ENCODE peak calls at places on chromosomes 3 and 15, in five cellular contexts. C is CD4-positive, alpha-beta T cell; Z is astrocyte of the hippocampus; M is DND-41; X is AG04450. A is an unnamed sample.
A peak's percentile ranks its signal among the peaks of the same experiment; 100 is the strongest.

GRCh38 chr3:134039161-134039862 is 9.6 kb upstream of the SLCO2A1 start:
- DNase-seq in C (no peak), M (no peak), X (no peak), Z (no peak), A (no peak)

GRCh38 chr3:179713643-179714090 is 60.8 kb downstream of the USP13 start:
- DNase-seq in C (no peak), M (no peak), X (peak; percentile 77), Z (peak; percentile 80), A (no peak)

GRCh38 chr3:46868301-46868700 is 5.1 kb upstream of the MYL3 start:
- DNase-seq in C (no peak), X (no peak), M (no peak), Z (no peak), A (no peak)

GRCh38 chr3:134074790-134075567 is 45.3 kb upstream of the SLCO2A1 start:
- DNase-seq in Z (no peak), M (no peak), X (no peak), C (no peak), A (no peak)

GRCh38 chr3:194265505-194265892 is 85.6 kb downstream of the CPN2 start:
- DNase-seq in Z (peak; percentile 95), C (no peak), X (peak; percentile 81), M (no peak), A (no peak)

GRCh38 chr15:101623367-101624304 is 28.5 kb downstream of the TM2D3 start:
- DNase-seq in M (no peak), C (no peak), Z (no peak), X (no peak), A (no peak)

GRCh38 chr3:65751123-65751700 is 287.5 kb downstream of the MAGI1 start:
- DNase-seq in M (peak; percentile 18), X (no peak), Z (peak; percentile 62), C (no peak), A (no peak)

GRCh38 chr3:168269019-168269418 is 173.3 kb upstream of the GOLIM4 start:
- DNase-seq in C (no peak), M (no peak), Z (no peak), X (no peak), A (no peak)

GRCh38 chr3:116265976-116266584 is 179.2 kb downstream of the LSAMP start:
- DNase-seq in C (no peak), M (no peak), X (no peak), Z (no peak), A (no peak)

GRCh38 chr3:50156549-50156948 is 1.4 kb downstream of the SEMA3F start:
- DNase-seq in Z (no peak), M (no peak), X (no peak), C (no peak), A (no peak)

GRCh38 chr15:39747326-39747725 is 35.3 kb downstream of the FSIP1 start:
- DNase-seq in M (no peak), C (no peak), Z (peak; percentile 63), X (no peak), A (no peak)

GRCh38 chr3:140505876-140506275 is 172.0 kb upstream of the TRIM42 start:
- DNase-seq in X (no peak), Z (no peak), M (no peak), C (no peak), A (no peak)

GRCh38 chr15:56582785-56583184 is 117.8 kb upstream of the MNS1 start:
- DNase-seq in X (no peak), C (no peak), Z (no peak), M (no peak), A (no peak)

GRCh38 chr3:173774275-173774674 is 376.7 kb downstream of the NLGN1 start:
- DNase-seq in X (no peak), Z (no peak), C (no peak), M (no peak), A (no peak)

GRCh38 chr3:125039897-125040175 is 16.0 kb downstream of the HEG1 start:
- DNase-seq in C (no peak), X (no peak), Z (no peak), M (no peak), A (no peak)

GRCh38 chr3:142646020-142646783 is 50.0 kb downstream of the PLS1 start:
- DNase-seq in Z (no peak), X (no peak), M (no peak), C (no peak), A (no peak)

GRCh38 chr15:66705277-66705927 is 3.4 kb downstream of the SMAD6 start:
- DNase-seq in C (no peak), M (no peak), X (no peak), Z (no peak), A (no peak)

GRCh38 chr3:154598166-154598565 is 168.2 kb upstream of the GPR149 start:
- DNase-seq in X (no peak), M (no peak), Z (no peak), C (no peak), A (no peak)

GRCh38 chr3:16618721-16619120 is 13.5 kb upstream of the DAZL start:
- DNase-seq in Z (peak; percentile 44), C (no peak), M (no peak), X (no peak), A (no peak)

GRCh38 chr15:57861039-57861638 is 154.6 kb downstream of the POLR2M start:
- DNase-seq in C (no peak), X (peak; percentile 44), M (peak; percentile 39), Z (peak; percentile 71), A (peak; percentile 2)

GRCh38 chr15:53209396-53210042 is 419.4 kb upstream of the ONECUT1 start:
- DNase-seq in C (no peak), Z (no peak), M (no peak), X (no peak), A (no peak)

GRCh38 chr3:141477224-141477623 is 9.6 kb upstream of the RASA2 start:
- DNase-seq in X (peak; percentile 52), M (no peak), C (no peak), Z (peak; percentile 82), A (no peak)

GRCh38 chr3:12947504-12948369 is 106.4 kb upstream of the RPL32 start:
- DNase-seq in Z (peak; percentile 79), C (no peak), X (peak; percentile 29), M (no peak), A (no peak)

GRCh38 chr3:72660270-72661114 is 187.8 kb downstream of the SHQ1 start:
- DNase-seq in Z (no peak), X (no peak), C (no peak), M (no peak), A (no peak)

GRCh38 chr15:63905131-63905530 is 71.4 kb upstream of the HERC1 start:
- DNase-seq in X (no peak), C (no peak), Z (peak; percentile 20), M (no peak), A (no peak)

GRCh38 chr3:173584834-173585831 is 187.6 kb downstream of the NLGN1 start:
- DNase-seq in X (no peak), M (no peak), Z (peak; percentile 84), C (no peak), A (no peak)

A was measured in T follicular helper cell.